ENCODE peak calls at places on chromosomes 3 and 15, in ten cellular contexts. O is adrenal gland, E is A549, W is endothelial cell of umbilical vein, Z is transverse colon, L is testis, V is heart left ventricle, B is lower leg skin, S is uterus, X is stomach. N is an unnamed sample.

GRCh38 chr15:80789296-80789695 is 10.1 kb downstream of the CEMIP start:
- DNase-seq in O (no peak), E (no peak), W (no peak), Z (no peak), L (no peak), V (no peak), B (no peak), S (no peak), X (no peak), N (no peak)

GRCh38 chr15:47506543-47507090 is 210.7 kb upstream of the SEMA6D start:
- DNase-seq in O (no peak), E (no peak), W (no peak), Z (no peak), L (no peak), V (peak), B (no peak), S (no peak), X (no peak), N (no peak)

GRCh38 chr15:101305820-101306255 is 10.8 kb upstream of the SNRPA1 start:
- DNase-seq in O (no peak), E (no peak), W (no peak), Z (peak), L (no peak), V (no peak), B (peak), S (no peak), X (no peak), N (no peak)

GRCh38 chr3:188468672-188469071 is 314.7 kb downstream of the LPP start:
- DNase-seq in O (peak), E (no peak), W (no peak), Z (peak), L (peak), V (no peak), B (peak), S (peak), X (no peak), N (no peak)

GRCh38 chr15:89218531-89218930 is 2.8 kb downstream of the RLBP1 start:
- DNase-seq in O (no peak), E (no peak), W (no peak), Z (no peak), L (no peak), V (no peak), B (no peak), S (no peak), X (no peak), N (no peak)

GRCh38 chr15:92143765-92144164 is 249.9 kb upstream of the ST8SIA2 start:
- DNase-seq in O (peak), E (no peak), W (no peak), Z (no peak), L (no peak), V (no peak), B (peak), S (no peak), X (no peak), N (no peak)

GRCh38 chr3:173371848-173372487 is 25.6 kb upstream of the NLGN1 start:
- DNase-seq in O (peak), E (peak), W (peak), Z (no peak), L (peak), V (no peak), B (no peak), S (peak), X (no peak), N (peak)

GRCh38 chr3:143820466-143821221 is 27.6 kb downstream of the SLC9A9 start:
- DNase-seq in O (no peak), E (no peak), W (no peak), Z (no peak), L (no peak), V (no peak), B (no peak), S (no peak), X (no peak), N (peak)

GRCh38 chr3:123702720-123703119 is 117.9 kb upstream of the HACD2 start:
- DNase-seq in O (peak), E (no peak), W (no peak), Z (no peak), L (no peak), V (no peak), B (no peak), S (peak), X (no peak), N (no peak)

GRCh38 chr15:55267401-55268053 is 22.1 kb downstream of the RAB27A start:
- DNase-seq in O (peak), E (no peak), W (peak), Z (peak), L (peak), V (peak), B (no peak), S (no peak), X (peak), N (no peak)

GRCh38 chr3:19917167-19917566 is 16.9 kb downstream of the EFHB start:
- DNase-seq in O (no peak), E (no peak), W (no peak), Z (no peak), L (no peak), V (no peak), B (no peak), S (no peak), X (no peak), N (no peak)

GRCh38 chr3:197714251-197714650 is 22.5 kb downstream of the RUBCN start:
- DNase-seq in O (no peak), E (no peak), W (no peak), Z (no peak), L (no peak), V (no peak), B (no peak), S (no peak), X (no peak), N (no peak)

GRCh38 chr3:197709135-197709534 is 27.6 kb downstream of the RUBCN start:
- DNase-seq in O (no peak), E (no peak), W (no peak), Z (peak), L (no peak), V (no peak), B (no peak), S (no peak), X (no peak), N (no peak)

GRCh38 chr3:197706658-197707057 is 30.0 kb downstream of the RUBCN start:
- DNase-seq in O (no peak), E (no peak), W (no peak), Z (no peak), L (no peak), V (no peak), B (no peak), S (no peak), X (no peak), N (no peak)

GRCh38 chr3:197713477-197713822 is 23.3 kb downstream of the RUBCN start:
- DNase-seq in O (peak), E (no peak), W (no peak), Z (no peak), L (no peak), V (peak), B (no peak), S (no peak), X (no peak), N (no peak)

DNA sequence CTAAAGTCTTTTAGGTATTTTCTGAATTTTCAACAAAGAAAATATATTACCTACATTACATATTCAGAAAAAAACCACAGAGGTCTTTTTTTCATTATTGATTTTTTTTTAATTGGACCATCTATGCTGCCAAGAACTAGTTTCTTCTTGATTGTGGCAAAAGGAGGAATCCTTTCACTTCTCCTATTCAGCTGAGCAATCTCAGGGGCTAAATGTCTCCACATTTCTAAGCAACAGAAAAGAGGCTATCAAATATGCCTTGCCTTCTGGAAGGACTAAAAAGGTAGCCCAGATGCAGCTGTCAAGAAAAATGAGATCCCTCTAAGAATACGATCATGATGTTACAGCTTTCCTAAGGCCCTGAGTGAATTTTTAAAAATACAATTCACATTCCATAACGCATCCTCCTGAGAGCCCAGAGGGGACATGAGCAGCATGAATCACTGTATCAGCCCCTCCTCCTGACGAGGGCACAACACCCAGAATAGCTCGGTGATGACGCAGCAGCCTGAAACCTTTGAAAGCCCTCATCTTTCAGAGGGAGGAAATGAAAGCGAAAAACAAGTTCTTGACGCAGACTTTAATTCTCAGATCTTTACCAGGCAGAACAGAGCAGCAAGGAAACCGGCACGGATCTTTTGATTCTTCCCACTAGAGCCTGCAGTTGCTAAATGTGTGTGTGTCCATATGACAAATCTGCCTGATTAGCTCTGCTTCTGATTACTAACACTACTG is 24.6 kb downstream of the RUBCN start:
- DNase-seq in O (peak), E (peak), W (peak), Z (peak), L (peak), V (peak), B (peak), S (peak), X (peak), N (peak)
- TF ChIP-seq POLR2A in O (peak), E (no peak), W (peak), Z (peak), L (no peak), V (peak), B (no peak), S (peak), X (no peak), N (no peak)

DNA sequence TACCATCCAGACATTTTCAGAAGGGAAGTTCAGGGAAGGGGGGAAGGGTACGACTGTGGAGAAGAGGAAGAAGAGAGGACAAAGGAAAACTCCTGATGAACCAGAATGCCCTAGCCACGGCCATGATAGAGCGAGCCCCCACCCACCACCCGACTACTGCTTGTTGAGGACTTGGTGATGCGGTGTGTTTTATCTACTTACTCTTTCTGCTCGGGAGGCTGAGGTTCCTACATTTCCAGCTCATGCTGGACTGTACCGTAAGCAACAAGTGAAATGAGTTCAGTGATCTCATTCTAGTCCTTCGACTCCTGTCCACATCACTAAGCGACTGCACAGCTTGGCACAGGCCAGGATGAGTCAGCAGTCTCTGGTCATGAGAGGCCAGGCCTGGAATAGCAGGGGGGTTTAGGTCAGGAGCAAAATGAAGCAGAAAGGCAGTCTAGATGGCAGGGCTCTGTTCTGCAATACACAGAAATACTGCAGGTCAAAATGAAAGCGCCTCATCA is 330.9 kb downstream of the TIGIT start:
- DNase-seq in O (peak), E (peak), W (peak), Z (peak), L (peak), V (peak), B (peak), S (peak), X (peak), N (peak)
- TF ChIP-seq POLR2A in O (peak), E (peak), W (no peak), Z (peak), L (no peak), V (peak), B (no peak), S (peak), X (no peak), N (peak)

GRCh38 chr15:57375827-57376694 is at the start of gene CGNL1:
- DNase-seq in O (no peak), E (no peak), W (peak), Z (peak), L (peak), V (peak), B (no peak), S (peak), X (peak), N (peak)
- TF ChIP-seq POLR2A in O (peak), E (peak), W (peak), Z (no peak), L (no peak), V (no peak), B (no peak), S (peak), X (no peak), N (peak)

DNA sequence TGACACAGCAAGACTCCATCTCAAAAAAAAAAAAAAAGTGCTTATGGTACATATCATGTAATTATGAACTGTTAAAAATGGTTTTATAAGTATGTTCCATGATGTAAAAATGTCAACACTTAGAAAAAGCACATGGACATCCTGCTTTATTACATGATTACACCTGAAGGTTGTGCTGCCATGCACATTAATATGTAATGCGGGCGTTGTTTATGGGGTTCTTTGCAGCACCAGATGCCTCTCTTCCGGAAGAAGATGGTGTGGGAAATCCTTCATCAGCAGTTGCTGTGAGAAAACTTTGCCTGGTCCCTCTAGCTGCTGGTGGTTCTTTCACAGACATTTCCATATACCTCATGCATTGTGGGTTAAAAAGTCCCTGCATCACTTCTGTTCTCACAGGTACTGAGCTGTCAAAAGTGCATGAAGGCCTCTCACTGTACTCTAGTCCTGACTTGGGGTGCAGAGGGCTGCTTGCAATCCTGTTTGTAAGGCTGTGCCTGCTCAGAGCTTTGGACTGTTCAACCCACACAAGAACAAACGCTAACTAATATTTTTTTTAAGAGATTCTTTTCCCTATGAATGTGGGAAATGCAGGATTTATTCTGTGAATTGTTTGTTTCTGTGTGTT is 43.6 kb downstream of the SENP2 start:
- DNase-seq in O (no peak), E (no peak), W (no peak), Z (no peak), L (no peak), V (no peak), B (no peak), S (no peak), X (no peak), N (no peak)
- TF ChIP-seq POLR2A in O (no peak), E (no peak), W (peak), Z (no peak), L (no peak), V (no peak), B (no peak), S (no peak), X (no peak), N (no peak)

GRCh38 chr3:125591116-125591755 is 4.1 kb downstream of the OSBPL11 start:
- DNase-seq in O (no peak), E (no peak), W (no peak), Z (no peak), L (no peak), V (no peak), B (no peak), S (no peak), X (no peak), N (no peak)
- TF ChIP-seq POLR2A in O (no peak), E (no peak), W (no peak), Z (no peak), L (no peak), V (no peak), B (no peak), S (no peak), X (no peak), N (no peak)

DNA sequence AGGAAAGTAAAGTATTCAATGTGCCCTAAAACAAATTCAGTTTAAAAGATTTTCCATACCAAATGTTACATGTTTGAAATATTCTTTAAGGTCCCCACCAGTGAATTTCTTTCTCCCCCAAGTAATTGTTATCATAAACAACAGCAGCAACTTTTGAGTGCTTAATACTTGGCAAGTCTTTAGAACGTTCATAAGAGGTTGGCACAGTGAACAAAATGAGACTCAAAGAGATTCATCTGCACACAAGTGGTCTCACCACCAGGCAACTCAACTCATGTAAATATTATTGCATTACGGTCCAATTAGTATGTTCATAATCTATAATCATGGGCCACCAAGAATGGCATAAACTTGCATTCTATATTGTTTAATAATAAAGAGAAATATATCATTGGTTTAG is 98.7 kb downstream of the TBL1XR1 start:
- DNase-seq in O (no peak), E (no peak), W (no peak), Z (no peak), L (no peak), V (no peak), B (no peak), S (no peak), X (no peak), N (no peak)
- TF ChIP-seq POLR2A in O (no peak), E (no peak), W (no peak), Z (no peak), L (no peak), V (no peak), B (no peak), S (no peak), X (no peak), N (no peak)

DNA sequence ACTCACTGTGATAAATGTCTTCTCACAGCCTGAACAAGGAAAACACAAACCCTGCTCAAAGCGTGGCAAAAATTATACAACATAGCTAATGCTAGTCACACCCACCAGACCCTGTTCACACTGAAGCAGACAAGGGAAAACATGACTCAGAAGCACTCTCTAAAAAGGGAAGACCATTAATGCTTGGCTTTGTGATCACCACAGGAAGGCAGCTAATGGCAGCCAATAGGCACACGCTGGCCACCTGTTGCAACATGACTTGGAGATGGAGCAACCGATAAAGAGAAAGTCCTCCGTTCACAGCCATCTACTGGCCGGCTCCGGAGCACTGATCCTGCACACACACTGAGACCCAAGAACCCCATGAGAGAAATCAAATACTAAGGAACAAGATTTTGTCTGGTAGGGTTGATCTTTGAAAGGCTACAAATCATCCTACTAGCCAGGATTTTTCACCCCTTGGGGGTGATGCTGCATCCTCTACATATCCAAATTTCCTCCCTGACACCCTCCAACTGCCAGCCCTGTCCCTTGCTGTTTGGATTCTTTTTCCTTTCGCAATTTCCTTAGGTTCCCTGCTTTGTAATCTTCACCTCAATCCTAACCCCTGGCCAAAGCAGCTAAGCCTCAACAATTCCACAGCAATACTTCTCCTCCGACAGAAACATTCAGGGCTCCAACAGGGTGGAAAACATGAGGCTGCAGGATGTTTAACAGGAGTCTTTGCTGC is 3.2 kb downstream of the ZXDC start:
- DNase-seq in O (peak), E (peak), W (peak), Z (peak), L (peak), V (no peak), B (peak), S (peak), X (peak), N (peak)
- TF ChIP-seq POLR2A in O (no peak), E (no peak), W (no peak), Z (no peak), L (no peak), V (no peak), B (no peak), S (no peak), X (no peak), N (no peak)

GRCh38 chr3:128422762-128423524 is 43.7 kb downstream of the DNAJB8 start:
- DNase-seq in O (no peak), E (no peak), W (no peak), Z (no peak), L (no peak), V (no peak), B (no peak), S (no peak), X (no peak), N (no peak)

GRCh38 chr3:128421439-128421836 is 45.3 kb downstream of the DNAJB8 start:
- DNase-seq in O (no peak), E (no peak), W (no peak), Z (no peak), L (no peak), V (no peak), B (no peak), S (no peak), X (no peak), N (no peak)

GRCh38 chr3:128420720-128421438 is 45.8 kb downstream of the DNAJB8 start:
- DNase-seq in O (no peak), E (no peak), W (no peak), Z (no peak), L (no peak), V (no peak), B (no peak), S (no peak), X (no peak), N (no peak)

GRCh38 chr3:128423525-128424147 is 43.1 kb downstream of the DNAJB8 start:
- DNase-seq in O (no peak), E (no peak), W (no peak), Z (no peak), L (no peak), V (no peak), B (no peak), S (no peak), X (no peak), N (no peak)

DNA sequence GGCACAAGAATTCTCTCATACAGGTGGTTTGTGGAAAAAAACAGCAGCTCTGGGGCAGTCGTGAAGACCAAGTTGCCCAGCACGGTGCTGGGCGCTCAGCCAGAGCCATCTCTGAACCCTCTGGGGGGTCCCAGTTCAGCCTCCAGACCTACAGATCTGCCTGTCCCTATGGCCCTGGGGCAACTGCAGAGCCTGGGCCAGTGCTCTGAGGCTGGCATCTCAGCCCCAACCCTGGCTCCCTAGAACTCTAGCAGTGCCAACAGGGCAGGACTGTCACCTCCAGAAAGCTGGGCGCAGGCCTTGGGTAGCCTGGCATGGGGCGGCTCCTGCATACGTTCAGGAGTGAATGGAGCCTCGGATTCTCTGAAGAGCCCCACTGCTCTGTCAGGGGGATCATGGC is 44.7 kb downstream of the DNAJB8 start:
- DNase-seq in O (no peak), E (no peak), W (no peak), Z (no peak), L (no peak), V (no peak), B (no peak), S (no peak), X (no peak), N (no peak)
- TF ChIP-seq POLR2A in O (no peak), E (no peak), W (no peak), Z (no peak), L (no peak), V (no peak), B (no peak), S (no peak), X (no peak), N (no peak)

GRCh38 chr3:58161435-58162398 is 49.1 kb downstream of the DNASE1L3 start:
- DNase-seq in O (peak), E (peak), W (peak), Z (peak), L (no peak), V (peak), B (no peak), S (peak), X (peak), N (peak)
- TF ChIP-seq POLR2A in O (no peak), E (no peak), W (peak), Z (no peak), L (no peak), V (no peak), B (no peak), S (no peak), X (no peak), N (no peak)